ENCODE peak calls at places on chromosome 1, in nine cellular contexts. X is GM13977, K is H9, W is brain microvascular endothelial cell, V is HFF-Myc, Q is heart right ventricle, M is fibroblast of lung, E is epithelial cell of esophagus, A is uterus. N is an unnamed sample.

GRCh38 chr1:32900371-32900955 is 726 bp downstream of the TMEM54 start:
- DNase-seq in X (no peak), K (no peak), W (no peak), V (no peak), Q (no peak), M (no peak), E (peak; percentile 19), A (no peak), N (no peak)

GRCh38 chr1:208089971-208090755 is 154.0 kb downstream of the PLXNA2 start:
- DNase-seq in X (no peak), K (no peak), W (no peak), V (no peak), Q (peak; percentile 48), M (peak; percentile 25), E (no peak), A (no peak), N (no peak)

GRCh38 chr1:27388337-27389005 is 4.0 kb upstream of the GPR3 start:
- DNase-seq in X (peak; percentile 81), K (peak; percentile 83), W (no peak), V (no peak), Q (peak; percentile 68), M (no peak), E (peak; percentile 73), A (peak; percentile 74), N (peak; percentile 71)

GRCh38 chr1:237814319-237814924 is 76.3 kb downstream of the ZP4 start:
- DNase-seq in X (peak; percentile 12), K (no peak), W (no peak), V (no peak), Q (no peak), M (peak; percentile 13), E (peak; percentile 30), A (no peak), N (no peak)

GRCh38 chr1:158999301-159000069 is 10.2 kb upstream of the IFI16 start:
- DNase-seq in X (no peak), K (peak; percentile 94), W (peak; percentile 92), V (peak; percentile 92), Q (peak; percentile 48), M (peak; percentile 94), E (peak; percentile 84), A (peak; percentile 96), N (no peak)

GRCh38 chr1:119687391-119688079 is 24.2 kb upstream of the PHGDH start:
- DNase-seq in X (no peak), K (peak; percentile 45), W (no peak), V (no peak), Q (no peak), M (peak; percentile 24), E (peak; percentile 78), A (no peak), N (no peak)

GRCh38 chr1:34750610-34751009 is 4.2 kb upstream of the GJB5 start:
- DNase-seq in X (no peak), K (no peak), W (no peak), V (no peak), Q (no peak), M (peak; percentile 5), E (no peak), A (no peak), N (no peak)

GRCh38 chr1:98399219-98399618 is 262.3 kb upstream of the SNX7 start:
- DNase-seq in X (no peak), K (no peak), W (no peak), V (no peak), Q (no peak), M (peak; percentile 60), E (no peak), A (no peak), N (no peak)

DNA sequence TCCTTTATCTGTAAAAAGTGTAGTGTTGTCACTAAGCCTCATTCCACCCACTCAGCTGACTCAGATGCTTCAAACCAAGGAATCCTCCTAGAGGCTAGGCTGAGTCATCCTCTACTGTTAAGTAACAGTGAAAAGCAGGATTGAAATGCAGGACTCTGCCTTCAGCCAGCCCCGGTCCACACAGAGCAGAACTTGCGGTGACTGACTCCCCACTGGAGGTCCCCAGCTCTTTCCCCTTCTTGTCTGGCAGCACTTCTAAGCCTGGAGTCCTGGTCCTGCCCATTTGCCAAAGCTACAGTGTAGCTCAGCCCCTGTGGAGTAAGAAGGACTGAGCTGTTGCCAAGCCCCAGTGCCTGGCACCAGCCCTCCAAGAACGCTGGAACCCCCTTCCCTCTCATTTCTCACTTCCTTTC is 1.7 kb downstream of the RAB7B start:
- DNase-seq in X (no peak), K (peak; percentile 51), W (peak; percentile 97), V (peak; percentile 84), Q (no peak), M (peak; percentile 99), E (peak; percentile 97), A (peak; percentile 48), N (no peak)
- TF ChIP-seq CTCF in X (no peak), K (no peak), W (peak; percentile 18), V (no peak), Q (no peak), M (no peak), E (no peak), A (no peak), N (no peak)

DNA sequence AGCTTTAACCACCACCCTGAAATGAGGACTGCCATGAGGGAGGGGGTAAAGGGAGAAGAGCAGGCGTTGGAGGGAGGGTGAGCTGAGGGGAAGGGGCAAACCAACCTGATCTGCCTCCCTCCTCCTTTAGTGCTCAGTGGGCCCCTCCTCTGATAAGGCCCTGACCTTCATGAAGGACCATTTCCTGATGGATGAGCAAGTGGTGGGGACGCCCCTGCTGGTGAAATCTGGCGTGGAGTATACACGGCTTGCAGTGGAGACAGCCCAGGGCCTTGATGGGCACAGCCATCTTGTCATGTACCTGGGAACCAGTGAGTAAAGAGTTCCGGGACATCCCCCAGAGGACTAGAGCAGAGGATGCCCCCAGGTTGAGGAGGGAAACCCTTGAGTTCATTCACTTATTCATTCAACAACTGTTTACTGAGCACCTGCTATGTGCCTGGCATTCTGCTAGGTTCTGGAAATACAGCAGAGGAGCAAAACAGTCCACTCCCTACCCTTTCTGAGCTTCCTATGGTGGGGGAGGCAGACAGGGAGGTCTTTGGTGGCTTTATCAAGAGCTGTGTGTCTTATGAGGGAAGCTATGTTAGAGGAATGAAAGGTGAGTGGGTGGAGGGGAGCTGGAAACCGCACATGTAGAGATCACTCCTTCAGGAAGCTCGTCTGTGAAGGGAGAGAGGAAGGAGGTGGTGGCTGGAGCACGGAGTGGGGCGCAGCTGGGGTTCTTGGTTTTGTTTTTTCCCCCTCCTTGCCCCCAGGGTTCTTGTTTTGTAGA is 19.5 kb downstream of the SEMA4A start:
- DNase-seq in X (peak; percentile 5), K (peak; percentile 68), W (no peak), V (no peak), Q (no peak), M (no peak), E (no peak), A (no peak), N (peak; percentile 21)
- TF ChIP-seq CTCF in X (no peak), K (peak; percentile 56), W (peak; percentile 39), V (no peak), Q (no peak), M (no peak), E (no peak), A (no peak), N (no peak)

DNA sequence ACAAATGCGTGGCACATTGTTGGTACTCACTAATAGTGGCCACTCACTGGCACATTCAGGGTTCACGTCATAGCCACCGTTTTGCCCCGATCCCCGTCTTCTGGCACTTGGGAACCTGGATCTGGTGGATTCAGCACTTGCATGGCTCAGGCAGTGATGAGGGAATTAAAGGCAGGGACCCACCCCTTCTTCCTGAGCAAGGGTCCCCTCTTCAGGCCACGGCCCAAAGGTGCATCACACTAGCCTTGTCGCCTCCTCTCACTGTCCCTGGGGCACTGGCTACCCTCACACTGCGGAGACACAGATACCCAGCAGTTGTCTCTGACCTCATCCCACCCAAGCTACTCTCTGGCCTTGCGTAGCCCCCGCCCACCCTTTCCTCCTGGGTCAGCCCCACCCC is 19.9 kb upstream of the LDLRAP1 start:
- DNase-seq in X (no peak), K (no peak), W (peak; percentile 18), V (no peak), Q (no peak), M (peak; percentile 20), E (peak; percentile 46), A (no peak), N (no peak)
- TF ChIP-seq CTCF in X (no peak), K (peak; percentile 24), W (peak; percentile 73), V (no peak), Q (no peak), M (no peak), E (peak; percentile 42), A (no peak), N (no peak)

GRCh38 chr1:153220606-153221303 is 3.4 kb downstream of the PRR9 start:
- DNase-seq in X (no peak), K (no peak), W (no peak), V (no peak), Q (no peak), M (no peak), E (no peak), A (no peak), N (no peak)

GRCh38 chr1:153212201-153212600 is 5.2 kb upstream of the PRR9 start:
- DNase-seq in X (no peak), K (no peak), W (no peak), V (no peak), Q (no peak), M (no peak), E (no peak), A (no peak), N (no peak)

GRCh38 chr1:153213519-153213918 is 3.9 kb upstream of the PRR9 start:
- DNase-seq in X (no peak), K (no peak), W (no peak), V (no peak), Q (no peak), M (no peak), E (no peak), A (no peak), N (no peak)

GRCh38 chr1:153217212-153217611 is at the start of gene PRR9:
- DNase-seq in X (no peak), K (no peak), W (no peak), V (no peak), Q (no peak), M (peak; percentile 10), E (no peak), A (no peak), N (no peak)

GRCh38 chr1:153217744-153218416 is 496 bp downstream of the PRR9 start:
- DNase-seq in X (no peak), K (no peak), W (no peak), V (no peak), Q (no peak), M (no peak), E (no peak), A (no peak), N (no peak)
- TF ChIP-seq CTCF in X (no peak), K (no peak), W (no peak), V (no peak), Q (no peak), M (no peak), E (no peak), A (no peak), N (no peak)